ENCODE peak calls at places on chromosomes 12 and 14, in ten cellular contexts. N, L, W, R, P, C, V, Q, I and A are unnamed samples.

GRCh38 chr12:110354172-110354780 is 49.2 kb downstream of the ANAPC7 start:
- DNase-seq in N (no peak), L (no peak), W (no peak), R (no peak), P (no peak), C (no peak), V (no peak), Q (peak; percentile 14), I (no peak), A (no peak)

GRCh38 chr14:75381642-75382041 is 46.2 kb upstream of the JDP2 start:
- DNase-seq in N (no peak), L (no peak), W (no peak), R (no peak), P (no peak), C (no peak), V (no peak), Q (no peak), I (no peak), A (no peak)

GRCh38 chr12:119843100-119843499 is 34.0 kb downstream of the CIT start:
- DNase-seq in N (no peak), L (no peak), W (no peak), R (no peak), P (no peak), C (no peak), V (no peak), Q (peak; percentile 16), I (no peak), A (peak; percentile 70)

GRCh38 chr12:12718853-12719252 is 1.7 kb downstream of the CDKN1B start:
- DNase-seq in N (no peak), L (peak; percentile 38), W (no peak), R (no peak), P (no peak), C (no peak), V (peak; percentile 28), Q (no peak), I (no peak), A (no peak)

GRCh38 chr12:112304411-112304810 is 77.8 kb downstream of the HECTD4 start:
- DNase-seq in N (no peak), L (no peak), W (no peak), R (no peak), P (no peak), C (no peak), V (no peak), Q (no peak), I (no peak), A (no peak)

GRCh38 chr12:39930066-39930465 is 175.8 kb downstream of the SLC2A13 start:
- DNase-seq in N (no peak), L (no peak), W (no peak), R (no peak), P (no peak), C (no peak), V (no peak), Q (no peak), I (no peak), A (no peak)

GRCh38 chr12:74449872-74450271 is 87.8 kb upstream of the ATXN7L3B start:
- DNase-seq in N (no peak), L (peak; percentile 73), W (no peak), R (no peak), P (peak; percentile 43), C (peak; percentile 21), V (no peak), Q (peak; percentile 3), I (no peak), A (no peak)

GRCh38 chr12:121448771-121449315 is 48.9 kb downstream of the RNF34 start:
- DNase-seq in N (no peak), L (no peak), W (no peak), R (no peak), P (no peak), C (no peak), V (no peak), Q (no peak), I (no peak), A (no peak)

DNA sequence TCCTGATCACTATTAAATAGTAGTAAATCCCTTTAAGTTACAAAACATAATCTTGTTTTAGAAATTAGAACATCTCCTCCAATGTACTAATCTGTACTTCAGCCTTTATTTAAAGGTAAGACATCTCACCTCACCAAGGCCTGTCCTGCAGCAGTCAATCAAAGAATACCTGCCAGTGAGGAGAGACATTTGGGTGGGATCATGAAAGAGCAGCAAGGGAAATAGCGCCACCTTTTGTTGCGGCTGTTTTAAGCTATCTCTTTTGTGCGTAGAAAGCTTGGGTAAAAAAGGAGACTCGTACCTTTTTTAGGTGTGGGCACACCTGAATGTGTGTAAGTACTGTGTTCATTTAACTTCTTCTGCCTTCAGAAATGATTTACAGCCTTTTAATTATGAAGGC is 117.8 kb upstream of the TMTC1 start:
- DNase-seq in N (no peak), L (no peak), W (no peak), R (no peak), P (no peak), C (no peak), V (peak; percentile 82), Q (no peak), I (no peak), A (no peak)
- TF ChIP-seq CTCF in N (no peak), L (peak; percentile 8), W (no peak), R (no peak), P (no peak), C (no peak), V (peak; percentile 86), Q (peak; percentile 32), I (peak; percentile 2), A (no peak)

GRCh38 chr14:89651805-89652204 is 234.8 kb upstream of the FOXN3 start:
- DNase-seq in N (no peak), L (no peak), W (no peak), R (no peak), P (no peak), C (no peak), V (peak; percentile 16), Q (no peak), I (no peak), A (no peak)

GRCh38 chr14:89654998-89655397 is 238.0 kb upstream of the FOXN3 start:
- DNase-seq in N (no peak), L (no peak), W (no peak), R (no peak), P (no peak), C (no peak), V (no peak), Q (no peak), I (no peak), A (peak; percentile 86)

GRCh38 chr14:89648924-89649323 is 231.9 kb upstream of the FOXN3 start:
- DNase-seq in N (no peak), L (no peak), W (no peak), R (no peak), P (no peak), C (no peak), V (no peak), Q (no peak), I (no peak), A (no peak)

GRCh38 chr14:89650077-89650978 is 233.3 kb upstream of the FOXN3 start:
- DNase-seq in N (no peak), L (no peak), W (no peak), R (no peak), P (no peak), C (no peak), V (no peak), Q (no peak), I (no peak), A (no peak)

DNA sequence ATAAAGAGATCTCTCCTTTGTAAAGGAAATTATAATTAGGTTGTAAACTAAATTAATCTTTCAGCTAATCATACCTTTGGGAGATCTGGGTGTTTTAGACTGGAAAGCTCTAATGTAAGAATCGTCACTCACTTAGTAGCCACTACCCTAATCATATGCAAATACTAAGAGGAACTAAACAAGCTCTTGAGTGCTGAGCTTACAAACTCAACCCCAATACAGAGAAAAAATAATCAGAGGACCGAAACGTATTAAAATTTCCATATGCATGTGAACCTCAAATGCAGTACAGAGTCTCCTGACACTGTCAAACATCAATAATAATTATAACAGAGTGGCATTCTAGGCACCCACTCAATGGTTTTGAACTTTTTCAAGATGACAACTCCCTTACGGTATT is 235.3 kb upstream of the FOXN3 start:
- DNase-seq in N (no peak), L (no peak), W (no peak), R (no peak), P (no peak), C (no peak), V (no peak), Q (no peak), I (no peak), A (no peak)
- H3K4me3 ChIP-seq in N (no peak overlapping the region), L (no peak overlapping the region), W (no peak overlapping the region), R (no peak overlapping the region), P (no peak overlapping the region), C (no peak overlapping the region), V (no peak overlapping the region), Q (no peak overlapping the region), I (no peak overlapping the region), A (no peak overlapping the region)

GRCh38 chr12:89651192-89651591 is 57.4 kb downstream of the ATP2B1 start:
- DNase-seq in N (no peak), L (no peak), W (no peak), R (no peak), P (no peak), C (no peak), V (no peak), Q (no peak), I (no peak), A (no peak)

GRCh38 chr12:89649820-89650219 is 58.8 kb downstream of the ATP2B1 start:
- DNase-seq in N (no peak), L (no peak), W (no peak), R (no peak), P (no peak), C (no peak), V (no peak), Q (no peak), I (no peak), A (no peak)

GRCh38 chr12:89649139-89649538 is 59.5 kb downstream of the ATP2B1 start:
- DNase-seq in N (no peak), L (no peak), W (no peak), R (no peak), P (no peak), C (no peak), V (no peak), Q (no peak), I (no peak), A (no peak)

GRCh38 chr12:89648211-89648930 is 60.3 kb downstream of the ATP2B1 start:
- DNase-seq in N (no peak), L (no peak), W (no peak), R (no peak), P (no peak), C (no peak), V (peak; percentile 84), Q (peak; percentile 63), I (no peak), A (no peak)

DNA sequence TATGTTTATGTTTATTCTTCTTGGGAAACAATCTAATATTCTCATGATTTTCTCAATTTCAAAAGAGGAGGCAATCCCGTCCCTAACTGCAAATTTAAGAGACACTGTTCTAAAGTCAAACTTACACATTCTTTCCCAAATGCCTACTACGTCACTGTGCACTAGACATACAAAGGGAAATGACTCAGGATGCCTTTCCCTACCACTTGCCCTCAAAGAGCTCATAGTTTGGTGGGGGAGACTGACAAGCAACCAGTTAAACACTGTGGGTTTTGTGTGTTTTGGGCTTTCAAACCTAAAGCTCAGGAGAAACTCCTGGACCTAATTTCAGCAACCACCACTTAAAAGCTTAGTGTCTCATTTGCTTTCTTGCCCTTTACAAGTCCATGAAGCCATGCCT is 58.4 kb downstream of the ATP2B1 start:
- DNase-seq in N (no peak), L (no peak), W (no peak), R (no peak), P (no peak), C (no peak), V (no peak), Q (no peak), I (no peak), A (no peak)
- TF ChIP-seq CTCF in N (no peak), L (no peak), W (no peak), R (no peak), P (no peak), C (no peak), V (no peak), Q (no peak), I (no peak), A (no peak)

GRCh38 chr14:99601301-99601945 is 2.6 kb downstream of the CCDC85C start:
- DNase-seq in N (no peak), L (no peak), W (peak; percentile 68), R (no peak), P (no peak), C (no peak), V (no peak), Q (no peak), I (no peak), A (no peak)
- H3K4me3 ChIP-seq in N (peak overlapping the region; percentile 68), L (peak overlapping the region; percentile 67), W (no peak overlapping the region), R (no peak overlapping the region), P (peak overlapping the region; percentile 42), C (no peak overlapping the region), V (peak overlapping the region; percentile 69), Q (no peak overlapping the region), I (peak overlapping the region; percentile 63), A (peak overlapping the region; percentile 66)